ENCODE peak calls at places on chromosomes 6 and 20, in five cellular contexts. Z, J, F, D and A are unnamed samples.

GRCh38 chr6:100691972-100692371 is 189.2 kb downstream of the ASCC3 start:
- DNase-seq in Z (no peak), J (no peak), F (no peak), D (no peak), A (no peak)

GRCh38 chr20:41470362-41471095 is 103.9 kb upstream of the EMILIN3 start:
- DNase-seq in Z (no peak), J (no peak), F (no peak), D (no peak), A (no peak)

GRCh38 chr20:36017034-36017951 is 48.9 kb downstream of the CNBD2 start:
- DNase-seq in Z (no peak), J (peak), F (peak), D (peak), A (peak)

GRCh38 chr6:73586416-73586974 is 65.7 kb upstream of the EEF1A1 start:
- DNase-seq in Z (no peak), J (no peak), F (no peak), D (no peak), A (peak)

GRCh38 chr20:23245553-23246128 is 105.0 kb upstream of the NXT1 start:
- DNase-seq in Z (peak), J (peak), F (peak), D (no peak), A (no peak)

GRCh38 chr20:59082077-59082740 is 39.6 kb upstream of the PRELID3B start:
- DNase-seq in Z (no peak), J (no peak), F (peak), D (peak), A (no peak)

GRCh38 chr20:4812641-4813075 is 90.9 kb downstream of the PRND start:
- DNase-seq in Z (no peak), J (no peak), F (no peak), D (no peak), A (no peak)

GRCh38 chr6:88290432-88290831 is 124.3 kb upstream of the CNR1 start:
- DNase-seq in Z (no peak), J (no peak), F (no peak), D (no peak), A (no peak)

GRCh38 chr6:19605624-19606023 is 231.5 kb upstream of the ID4 start:
- DNase-seq in Z (no peak), J (no peak), F (no peak), D (no peak), A (no peak)

GRCh38 chr20:37235065-37235464 is 26.5 kb downstream of the GHRH start:
- DNase-seq in Z (no peak), J (no peak), F (no peak), D (no peak), A (no peak)

GRCh38 chr6:119137194-119138072 is 59.0 kb upstream of the FAM184A start:
- DNase-seq in Z (no peak), J (no peak), F (peak), D (no peak), A (peak)

GRCh38 chr6:98146656-98147055 is 687.7 kb upstream of the POU3F2 start:
- DNase-seq in Z (no peak), J (peak), F (no peak), D (no peak), A (no peak)

GRCh38 chr6:4667591-4667990 is 108.6 kb upstream of the CDYL start:
- DNase-seq in Z (no peak), J (no peak), F (no peak), D (no peak), A (no peak)

GRCh38 chr6:167676000-167676665 is 150.6 kb upstream of the AFDN start:
- DNase-seq in Z (no peak), J (no peak), F (no peak), D (no peak), A (peak)

GRCh38 chr6:34810936-34811632 is 19.2 kb downstream of the BLTP3A start:
- DNase-seq in Z (no peak), J (no peak), F (peak), D (no peak), A (no peak)

GRCh38 chr6:154433477-154434241 is 76.8 kb downstream of the CNKSR3 start:
- DNase-seq in Z (no peak), J (no peak), F (no peak), D (no peak), A (no peak)

GRCh38 chr6:159151266-159151855 is 17.8 kb upstream of the FNDC1 start:
- DNase-seq in Z (no peak), J (peak), F (peak), D (no peak), A (peak)

GRCh38 chr6:97059473-97059872 is 134.9 kb downstream of the KLHL32 start:
- DNase-seq in Z (no peak), J (peak), F (peak), D (no peak), A (peak)

GRCh38 chr6:35583893-35584688 is 71.4 kb upstream of the TULP1 start:
- DNase-seq in Z (no peak), J (peak), F (peak), D (no peak), A (peak)

GRCh38 chr20:542777-543368 is 717 bp downstream of the CSNK2A1 start:
- DNase-seq in Z (no peak), J (no peak), F (no peak), D (no peak), A (no peak)

GRCh38 chr6:142395768-142396231 is 94.0 kb downstream of the ADGRG6 start:
- DNase-seq in Z (no peak), J (peak), F (no peak), D (no peak), A (peak)

GRCh38 chr20:4956200-4956810 is 45.0 kb downstream of the SLC23A2 start:
- DNase-seq in Z (no peak), J (peak), F (peak), D (no peak), A (peak)

GRCh38 chr6:114419175-114419574 is 76.4 kb upstream of the HS3ST5 start:
- DNase-seq in Z (no peak), J (peak), F (no peak), D (no peak), A (no peak)

GRCh38 chr6:13327691-13328075 is 654 bp downstream of the TBC1D7 start:
- DNase-seq in Z (no peak), J (no peak), F (peak), D (no peak), A (no peak)

GRCh38 chr20:8764289-8764962 is 304.5 kb upstream of the PLCB4 start:
- DNase-seq in Z (no peak), J (no peak), F (no peak), D (peak), A (peak)

GRCh38 chr20:18058661-18059467 is 1.1 kb upstream of the OVOL2 start:
- DNase-seq in Z (no peak), J (no peak), F (no peak), D (no peak), A (no peak)
- H3K4me3 ChIP-seq in Z (peak), J (no peak), F (peak), D (no peak), A (no peak)

DNA sequence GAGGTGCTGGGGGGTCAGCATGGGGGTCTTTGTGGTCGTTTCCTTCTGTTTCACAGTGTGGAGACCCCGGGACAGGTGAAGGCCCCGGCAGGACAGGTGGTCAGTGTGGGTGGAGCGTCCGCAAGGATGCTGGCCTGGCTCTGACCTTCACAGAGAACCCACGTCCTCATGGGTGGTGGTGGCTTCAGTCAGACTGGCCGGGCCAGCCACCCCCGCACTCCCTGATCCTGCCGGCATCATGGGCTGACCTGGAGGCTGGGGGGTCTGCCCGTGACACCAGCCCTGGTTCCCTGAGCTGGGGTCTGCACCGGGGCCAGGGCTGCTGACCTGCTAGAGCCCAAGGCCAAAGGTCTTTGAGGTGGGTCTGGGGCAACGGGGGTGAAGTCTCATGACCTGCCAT is 41.9 kb downstream of the CDH4 start:
- DNase-seq in Z (no peak), J (no peak), F (no peak), D (no peak), A (no peak)
- TF ChIP-seq CTCF in Z (no peak), J (no peak), F (no peak), D (no peak), A (no peak)

GRCh38 chr6:2861071-2861821 is 19.6 kb upstream of the SERPINB1 start:
- DNase-seq in Z (no peak), J (no peak), F (no peak), D (no peak), A (no peak)

GRCh38 chr6:2859325-2859700 is 17.6 kb upstream of the SERPINB1 start:
- DNase-seq in Z (no peak), J (no peak), F (no peak), D (no peak), A (no peak)

GRCh38 chr6:2857580-2858337 is 16.1 kb upstream of the SERPINB1 start:
- DNase-seq in Z (no peak), J (peak), F (no peak), D (peak), A (peak)

GRCh38 chr6:2857185-2857579 is 15.5 kb upstream of the SERPINB1 start:
- DNase-seq in Z (no peak), J (no peak), F (no peak), D (no peak), A (no peak)

DNA sequence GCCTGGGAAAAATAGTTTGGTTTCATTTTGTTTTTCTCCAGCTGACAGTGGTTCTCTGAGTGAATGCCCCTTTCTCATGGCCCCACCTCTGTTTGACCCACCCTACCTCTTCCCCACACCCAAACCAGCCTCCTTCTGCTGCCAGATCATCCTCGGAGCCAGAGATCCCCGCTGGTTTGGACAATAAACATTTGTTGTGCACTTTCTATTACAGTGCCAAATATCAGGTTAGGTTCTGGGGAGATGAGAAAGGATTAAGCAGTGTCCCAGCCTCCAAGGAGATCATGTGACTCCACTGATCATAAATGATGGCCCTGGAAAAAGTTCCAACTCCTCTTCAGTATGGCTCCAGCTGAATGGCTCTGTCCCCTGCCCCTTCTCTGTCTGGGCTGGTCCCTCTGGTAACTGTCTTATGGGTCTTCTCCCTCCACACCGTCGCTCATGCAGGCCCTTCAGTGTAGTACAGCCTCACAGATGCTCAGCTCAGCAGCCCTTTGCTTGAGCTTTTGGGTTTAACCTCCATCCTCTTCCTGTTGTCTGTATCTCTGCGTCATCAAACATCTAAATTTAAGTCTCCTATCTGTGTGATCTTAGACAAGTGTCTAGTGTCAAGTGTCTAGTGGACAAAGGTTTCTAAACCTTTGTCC is 17.1 kb upstream of the SERPINB1 start:
- DNase-seq in Z (no peak), J (peak), F (no peak), D (no peak), A (peak)
- H3K4me3 ChIP-seq in Z (peak), J (no peak), F (no peak), D (no peak), A (peak)

DNA sequence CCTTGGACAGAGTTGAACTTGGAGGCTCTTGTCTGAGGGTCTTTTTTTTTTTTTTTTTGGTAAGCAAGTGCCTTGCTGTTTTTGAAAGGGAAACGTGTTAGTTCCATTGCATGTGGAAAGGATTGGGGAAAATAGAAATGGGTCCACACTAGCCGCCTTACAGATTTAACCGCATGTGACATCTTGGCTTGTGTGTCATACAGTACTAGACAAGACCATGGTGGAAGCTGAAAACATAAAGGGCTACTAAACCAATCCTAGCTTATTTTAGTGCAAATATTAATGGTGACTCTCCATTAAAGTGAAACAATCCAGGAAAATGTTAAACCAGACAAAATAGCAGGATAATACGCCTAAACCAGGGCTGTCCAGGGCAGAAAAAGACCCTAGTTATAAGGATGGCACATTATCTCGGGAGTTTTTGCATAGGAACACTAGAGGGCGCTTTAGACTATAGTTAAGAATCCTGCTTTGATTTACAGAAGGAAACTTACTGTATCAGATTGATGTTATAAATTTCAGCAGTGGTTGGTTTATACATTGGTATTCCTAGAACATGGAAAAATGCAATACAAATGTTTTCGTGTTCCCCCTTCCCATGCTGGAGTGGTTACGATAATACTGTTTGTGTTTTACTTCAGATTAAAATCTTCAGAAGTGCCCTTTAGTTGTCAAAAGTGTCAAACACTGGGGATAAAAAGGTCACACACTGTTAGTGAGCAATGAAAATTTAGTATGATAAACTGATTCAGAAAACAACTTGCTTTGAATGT is 59.8 kb upstream of the DEK start:
- DNase-seq in Z (no peak), J (peak), F (peak), D (no peak), A (peak)
- TF ChIP-seq CTCF in Z (peak), J (peak), F (peak), D (peak), A (peak)

GRCh38 chr6:31946370-31946885 is 533 bp downstream of the CFB start:
- DNase-seq in Z (no peak), J (no peak), F (no peak), D (no peak), A (no peak)

GRCh38 chr6:31948306-31948705 is 2.4 kb downstream of the CFB start:
- DNase-seq in Z (no peak), J (no peak), F (no peak), D (no peak), A (no peak)

GRCh38 chr6:31948753-31949413 is 3.0 kb downstream of the CFB start:
- DNase-seq in Z (peak), J (peak), F (peak), D (no peak), A (peak)

GRCh38 chr6:31947070-31947675 is 1.3 kb downstream of the CFB start:
- DNase-seq in Z (peak), J (no peak), F (no peak), D (no peak), A (no peak)

GRCh38 chr6:31947864-31948263 is 2.0 kb downstream of the CFB start:
- DNase-seq in Z (no peak), J (no peak), F (no peak), D (no peak), A (no peak)
- H3K4me3 ChIP-seq in Z (no peak), J (no peak), F (no peak), D (no peak), A (no peak)

DNA sequence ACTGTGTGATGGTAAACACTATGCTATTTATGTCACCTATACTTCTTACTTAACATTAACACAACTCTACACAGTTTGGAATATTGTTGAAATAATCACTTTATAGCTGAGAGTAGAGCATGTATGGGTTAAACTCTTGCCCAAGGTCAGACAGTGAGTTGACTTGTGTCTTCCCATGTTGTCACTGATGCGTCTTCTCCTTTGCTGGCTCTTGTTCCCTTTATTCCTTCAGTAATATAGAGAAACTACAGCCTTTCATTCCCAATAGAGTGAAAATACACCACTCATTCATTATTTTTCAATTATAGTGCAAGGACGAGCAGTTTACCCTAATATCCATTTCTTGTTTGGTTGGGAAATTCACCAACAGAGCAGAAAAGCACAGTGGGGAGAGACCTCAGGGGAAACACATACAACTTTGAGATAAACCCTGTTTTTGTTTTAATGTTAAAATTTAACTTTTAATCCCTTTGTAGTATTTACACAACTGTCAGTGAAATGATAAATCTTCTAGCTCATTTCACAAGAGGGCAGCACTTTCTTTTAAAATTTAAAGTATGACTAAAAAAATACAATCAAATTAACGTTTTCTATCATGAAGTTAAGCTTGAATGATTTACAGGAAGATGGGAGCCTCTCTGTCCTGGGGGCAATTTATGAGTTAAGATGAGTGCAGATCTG is 363.0 kb downstream of the UTRN start:
- DNase-seq in Z (no peak), J (no peak), F (no peak), D (no peak), A (no peak)
- TF ChIP-seq CTCF in Z (no peak), J (no peak), F (no peak), D (no peak), A (no peak)

GRCh38 chr6:131807321-131807643 is 538 bp upstream of the ENPP1 start:
- DNase-seq in Z (no peak), J (no peak), F (no peak), D (no peak), A (no peak)
- H3K4me3 ChIP-seq in Z (peak), J (peak), F (peak), D (peak), A (peak)

GRCh38 chr6:145453376-145453775 is 281.9 kb downstream of the EPM2A start:
- DNase-seq in Z (no peak), J (no peak), F (peak), D (no peak), A (peak)
- TF ChIP-seq CTCF in Z (no peak), J (peak), F (no peak), D (peak), A (peak)

GRCh38 chr6:108721308-108721707 is 126.9 kb upstream of the ARMC2 start:
- DNase-seq in Z (no peak), J (no peak), F (no peak), D (no peak), A (no peak)
- H3K4me3 ChIP-seq in Z (no peak), J (no peak), F (no peak), D (no peak), A (no peak)